ENCODE peak calls at places on chromosomes 5 and 9, in eight cellular contexts. F is lower lobe of right lung, Z is PC-9, W is spleen, D is heart right ventricle, T is left ventricle myocardium inferior, Y is A549, X is psoas muscle. I is an unnamed sample. For H3K9me3, the result is how much of the 10 kb centered on the place peaks cover.

GRCh38 chr5:21802869-21803490 is 1050.2 kb downstream of the CDH12 start:
- DNase-seq in F (no peak), Z (no peak), W (no peak), D (no peak), T (no peak), Y (peak), X (no peak), I (no peak)

GRCh38 chr5:112419050-112419595 is at the start of gene EPB41L4A:
- DNase-seq in F (peak), Z (peak), W (peak), D (peak), T (peak), Y (peak), X (peak), I (no peak)

GRCh38 chr9:80648336-80648735 is 1041.0 kb downstream of the TLE1 start:
- DNase-seq in F (no peak), Z (no peak), W (no peak), D (no peak), T (no peak), Y (no peak), X (no peak), I (no peak)

GRCh38 chr9:130041648-130042405 is 1.2 kb downstream of the FNBP1 start:
- DNase-seq in F (no peak), Z (peak), W (peak), D (peak), T (peak), Y (no peak), X (no peak), I (no peak)

GRCh38 chr9:35856206-35856605 is 14.0 kb downstream of the OR13J1 start:
- DNase-seq in F (no peak), Z (no peak), W (no peak), D (no peak), T (no peak), Y (no peak), X (no peak), I (peak)

GRCh38 chr5:103919526-103919925 is 356.9 kb upstream of the NUDT12 start:
- DNase-seq in F (no peak), Z (no peak), W (no peak), D (no peak), T (no peak), Y (no peak), X (no peak), I (no peak)

GRCh38 chr9:114046876-114047275 is 31.2 kb downstream of the AMBP start:
- DNase-seq in F (no peak), Z (no peak), W (no peak), D (no peak), T (no peak), Y (no peak), X (no peak), I (no peak)

GRCh38 chr9:122785269-122785668 is 3.5 kb upstream of the OR5C1 start:
- DNase-seq in F (no peak), Z (no peak), W (no peak), D (no peak), T (no peak), Y (no peak), X (no peak), I (no peak)

GRCh38 chr5:42005561-42006153 is 80.6 kb downstream of the FBXO4 start:
- DNase-seq in F (no peak), Z (no peak), W (no peak), D (no peak), T (no peak), Y (peak), X (no peak), I (no peak)

GRCh38 chr5:114055810-114056476 is 305.9 kb upstream of the KCNN2 start:
- DNase-seq in F (peak), Z (no peak), W (no peak), D (peak), T (peak), Y (no peak), X (no peak), I (no peak)

GRCh38 chr9:133666845-133667244 is 30.7 kb downstream of the DBH start:
- DNase-seq in F (no peak), Z (no peak), W (no peak), D (no peak), T (no peak), Y (no peak), X (no peak), I (no peak)

GRCh38 chr5:107812570-107813141 is 141.9 kb upstream of the EFNA5 start:
- DNase-seq in F (no peak), Z (no peak), W (no peak), D (peak), T (peak), Y (no peak), X (no peak), I (peak)

GRCh38 chr9:87226896-87227295 is 270.8 kb upstream of the DAPK1 start:
- DNase-seq in F (no peak), Z (no peak), W (no peak), D (no peak), T (no peak), Y (no peak), X (no peak), I (no peak)

GRCh38 chr5:5699062-5699461 is 276.6 kb downstream of the ICE1 start:
- DNase-seq in F (no peak), Z (no peak), W (no peak), D (no peak), T (no peak), Y (no peak), X (no peak), I (no peak)

GRCh38 chr5:93620487-93621339 is 37.7 kb downstream of the NR2F1 start:
- DNase-seq in F (peak), Z (peak), W (peak), D (peak), T (peak), Y (peak), X (peak), I (no peak)

GRCh38 chr9:126646162-126646561 is 32.4 kb downstream of the LMX1B start:
- DNase-seq in F (no peak), Z (no peak), W (no peak), D (no peak), T (no peak), Y (no peak), X (no peak), I (no peak)

GRCh38 chr5:33931136-33931535 is 5.0 kb upstream of the RXFP3 start:
- DNase-seq in F (no peak), Z (no peak), W (no peak), D (no peak), T (no peak), Y (no peak), X (no peak), I (no peak)

GRCh38 chr5:112738180-112738560 is 485 bp downstream of the APC start:
- DNase-seq in F (no peak), Z (no peak), W (no peak), D (no peak), T (no peak), Y (no peak), X (no peak), I (no peak)

GRCh38 chr5:90997082-90997481 is 386.0 kb downstream of the ARRDC3 start:
- DNase-seq in F (no peak), Z (no peak), W (no peak), D (no peak), T (no peak), Y (no peak), X (no peak), I (no peak)

GRCh38 chr9:137295313-137296213 is 6.5 kb downstream of the NRARP start:
- DNase-seq in F (no peak), Z (peak), W (peak), D (peak), T (no peak), Y (peak), X (no peak), I (no peak)

GRCh38 chr9:37574996-37575395 is 1.2 kb downstream of the FBXO10 start:
- DNase-seq in F (no peak), Z (no peak), W (no peak), D (no peak), T (no peak), Y (no peak), X (no peak), I (no peak)

GRCh38 chr9:83706703-83707517 is 848 bp downstream of the UBQLN1 start:
- DNase-seq in F (peak), Z (peak), W (peak), D (peak), T (peak), Y (no peak), X (peak), I (no peak)

GRCh38 chr9:34430843-34431437 is 27.4 kb downstream of the FAM219A start:
- DNase-seq in F (no peak), Z (peak), W (no peak), D (peak), T (peak), Y (peak), X (peak), I (peak)

DNA sequence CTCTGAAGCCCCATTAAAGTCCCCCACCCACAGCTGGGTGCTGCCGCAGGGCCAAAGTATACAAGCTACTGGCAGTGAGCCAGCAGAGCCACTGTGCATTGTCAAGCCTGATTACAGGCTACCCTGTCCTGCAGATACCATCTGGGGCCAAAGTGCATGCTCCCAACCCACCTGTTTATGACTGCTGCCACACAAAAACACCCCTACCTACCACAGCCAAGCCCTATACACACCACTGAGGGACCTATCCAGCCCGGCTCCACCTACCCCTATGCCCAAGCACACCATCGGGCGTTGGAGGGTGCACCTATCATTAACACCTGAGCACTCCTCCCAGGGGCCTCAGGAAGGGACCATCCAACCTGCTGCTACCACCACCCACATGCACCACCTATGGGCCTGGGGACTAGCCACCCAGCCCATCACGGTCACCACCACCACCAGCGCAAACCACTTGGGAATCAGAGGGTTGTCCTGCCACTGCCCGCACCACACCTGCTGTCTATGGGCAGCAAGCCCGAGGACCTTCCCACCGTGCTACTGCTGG is 105.0 kb downstream of the PLPP1 start:
- DNase-seq in F (no peak), Z (no peak), W (no peak), D (no peak), T (no peak), Y (no peak), X (no peak), I (no peak)
- H3K9me3 ChIP-seq in F (under half), Z (half or more), W (under half), D (under half), T (under half), Y (under half), X (under half), I (under half)

GRCh38 chr5:120366047-120366446 is 98.1 kb upstream of the PRR16 start:
- DNase-seq in F (no peak), Z (no peak), W (no peak), D (no peak), T (no peak), Y (no peak), X (no peak), I (no peak)
- TF ChIP-seq CTCF in F (no peak), Z (no peak), W (no peak), D (no peak), T (no peak), Y (no peak), X (no peak), I (no peak)

GRCh38 chr5:178781936-178782335 is 51.5 kb upstream of the ZNF354A start:
- DNase-seq in F (no peak), Z (no peak), W (no peak), D (no peak), T (no peak), Y (no peak), X (no peak), I (no peak)

GRCh38 chr5:178786424-178786823 is 56.0 kb upstream of the ZNF354A start:
- DNase-seq in F (no peak), Z (no peak), W (no peak), D (no peak), T (no peak), Y (peak), X (no peak), I (no peak)

GRCh38 chr5:178785999-178786398 is 55.5 kb upstream of the ZNF354A start:
- DNase-seq in F (no peak), Z (peak), W (no peak), D (no peak), T (no peak), Y (peak), X (no peak), I (no peak)

GRCh38 chr5:178786859-178787499 is 56.5 kb upstream of the ZNF354A start:
- DNase-seq in F (no peak), Z (peak), W (no peak), D (no peak), T (no peak), Y (peak), X (no peak), I (no peak)

GRCh38 chr5:178784391-178784790 is 53.9 kb upstream of the ZNF354A start:
- DNase-seq in F (no peak), Z (no peak), W (no peak), D (no peak), T (no peak), Y (no peak), X (no peak), I (no peak)
- H3K9me3 ChIP-seq in F (under half), Z (under half), W (under half), D (under half), T (under half), Y (under half), X (under half), I (under half)

GRCh38 chr5:92471861-92472260 is 1088.7 kb upstream of the ARRDC3 start:
- DNase-seq in F (no peak), Z (no peak), W (no peak), D (no peak), T (no peak), Y (no peak), X (no peak), I (no peak)

GRCh38 chr5:92472981-92473566 is 1090.0 kb upstream of the ARRDC3 start:
- DNase-seq in F (no peak), Z (no peak), W (no peak), D (no peak), T (no peak), Y (no peak), X (no peak), I (no peak)

GRCh38 chr5:92468307-92468706 is 1085.2 kb upstream of the ARRDC3 start:
- DNase-seq in F (no peak), Z (no peak), W (no peak), D (no peak), T (no peak), Y (no peak), X (no peak), I (no peak)

GRCh38 chr5:92467695-92468094 is 1084.6 kb upstream of the ARRDC3 start:
- DNase-seq in F (no peak), Z (no peak), W (no peak), D (no peak), T (no peak), Y (no peak), X (no peak), I (no peak)

DNA sequence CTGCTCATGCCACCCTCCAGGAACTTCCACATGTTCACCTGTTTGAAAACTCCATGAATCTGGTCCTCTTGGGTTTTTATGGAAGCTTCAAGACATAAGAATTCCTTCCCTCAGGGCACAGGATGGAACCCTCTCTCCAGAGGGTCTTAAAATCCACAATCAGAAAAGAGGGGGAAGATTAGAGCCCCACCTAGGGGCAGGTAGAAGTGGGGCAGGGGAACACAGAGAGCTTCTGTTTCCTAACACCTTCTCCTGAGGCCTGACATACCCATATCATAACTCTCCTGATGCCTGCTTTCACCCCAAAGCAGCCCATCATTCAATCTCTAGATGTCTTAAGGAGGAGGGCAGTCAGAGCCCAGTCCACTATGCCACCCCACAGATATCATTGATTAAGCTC is 1087.7 kb upstream of the ARRDC3 start:
- DNase-seq in F (no peak), Z (no peak), W (no peak), D (no peak), T (no peak), Y (no peak), X (no peak), I (no peak)
- TF ChIP-seq CTCF in F (no peak), Z (no peak), W (no peak), D (no peak), T (no peak), Y (no peak), X (no peak), I (no peak)

GRCh38 chr9:118305371-118305770 is 601.2 kb downstream of the TLR4 start:
- DNase-seq in F (no peak), Z (no peak), W (no peak), D (no peak), T (no peak), Y (no peak), X (no peak), I (no peak)

GRCh38 chr9:118306773-118307172 is 602.6 kb downstream of the TLR4 start:
- DNase-seq in F (no peak), Z (no peak), W (no peak), D (no peak), T (no peak), Y (no peak), X (no peak), I (no peak)

GRCh38 chr9:118302721-118303120 is 598.5 kb downstream of the TLR4 start:
- DNase-seq in F (no peak), Z (no peak), W (no peak), D (no peak), T (no peak), Y (no peak), X (no peak), I (no peak)

DNA sequence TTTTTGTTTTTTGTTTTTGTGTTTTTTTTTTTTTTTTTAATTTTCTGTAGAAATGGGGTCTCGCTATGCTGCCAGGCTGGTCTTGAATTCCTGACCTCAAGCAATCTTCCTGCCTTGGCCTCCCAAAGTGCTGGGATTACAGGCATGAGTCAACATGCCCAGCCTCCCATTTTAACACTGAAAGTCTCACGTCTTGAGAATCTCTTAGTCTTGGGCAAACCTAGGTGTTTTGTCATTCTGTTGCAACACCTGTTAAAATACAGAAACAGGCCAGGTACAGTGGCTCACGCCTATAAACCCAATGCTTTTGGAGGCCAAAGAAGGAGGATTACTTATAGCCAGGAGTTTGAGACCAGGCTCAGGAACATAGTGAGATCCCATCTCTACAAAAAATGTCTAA is 599.0 kb downstream of the TLR4 start:
- DNase-seq in F (no peak), Z (no peak), W (no peak), D (no peak), T (no peak), Y (no peak), X (no peak), I (no peak)
- H3K9me3 ChIP-seq in F (under half), Z (under half), W (under half), D (under half), T (under half), Y (under half), X (under half), I (under half)

GRCh38 chr9:24616858-24617257 is 71.2 kb upstream of the IZUMO3 start:
- DNase-seq in F (no peak), Z (no peak), W (no peak), D (no peak), T (no peak), Y (no peak), X (no peak), I (no peak)
- TF ChIP-seq CTCF in F (no peak), Z (no peak), W (no peak), D (no peak), T (no peak), Y (no peak), X (no peak), I (no peak)

I was measured in right atrium auricular region.